ENCODE peak calls at places on chromosomes 5 and 9, in seven cellular contexts. P, X, B, Z, W, F and O are unnamed samples.

GRCh38 chr5:85278193-85278592 is 893.5 kb upstream of the EDIL3 start:
- DNase-seq in P (no peak), X (no peak), B (no peak), Z (no peak), W (no peak), F (no peak), O (no peak)

GRCh38 chr9:16333697-16334096 is 536.8 kb downstream of the BNC2 start:
- DNase-seq in P (no peak), X (no peak), B (no peak), Z (no peak), W (no peak), F (no peak), O (no peak)

GRCh38 chr5:54412913-54413312 is 42.6 kb upstream of the HSPB3 start:
- DNase-seq in P (no peak), X (no peak), B (no peak), Z (no peak), W (no peak), F (no peak), O (no peak)

GRCh38 chr9:133115604-133116345 is 5.3 kb downstream of the RALGDS start:
- DNase-seq in P (no peak), X (no peak), B (peak), Z (peak), W (no peak), F (peak), O (peak)

GRCh38 chr5:68240771-68241170 is 25.2 kb downstream of the PIK3R1 start:
- DNase-seq in P (no peak), X (no peak), B (no peak), Z (no peak), W (no peak), F (no peak), O (no peak)

GRCh38 chr9:87181670-87182069 is 234.4 kb upstream of the GAS1 start:
- DNase-seq in P (no peak), X (no peak), B (no peak), Z (no peak), W (no peak), F (no peak), O (no peak)

GRCh38 chr5:14101922-14102321 is 41.2 kb upstream of the TRIO start:
- DNase-seq in P (peak), X (no peak), B (no peak), Z (no peak), W (no peak), F (no peak), O (no peak)

GRCh38 chr9:129182625-129183494 is 4.8 kb upstream of the IER5L start:
- DNase-seq in P (peak), X (no peak), B (peak), Z (no peak), W (no peak), F (no peak), O (no peak)

GRCh38 chr5:95761771-95762680 is 30.9 kb downstream of the RHOBTB3 start:
- DNase-seq in P (no peak), X (no peak), B (no peak), Z (no peak), W (peak), F (no peak), O (no peak)

GRCh38 chr5:151255621-151256286 is 2.8 kb downstream of the GM2A start:
- DNase-seq in P (no peak), X (no peak), B (no peak), Z (no peak), W (no peak), F (no peak), O (no peak)

GRCh38 chr9:7103382-7104170 is 345.8 kb downstream of the KDM4C start:
- DNase-seq in P (no peak), X (no peak), B (no peak), Z (no peak), W (peak), F (no peak), O (no peak)

GRCh38 chr9:21470126-21470525 is 12.0 kb downstream of the IFNE start:
- DNase-seq in P (no peak), X (no peak), B (no peak), Z (no peak), W (no peak), F (no peak), O (no peak)

GRCh38 chr9:83473488-83473971 is 64.7 kb downstream of the FRMD3 start:
- DNase-seq in P (no peak), X (no peak), B (no peak), Z (no peak), W (no peak), F (no peak), O (no peak)

GRCh38 chr9:124342946-124343485 is 72.2 kb downstream of the PSMB7 start:
- DNase-seq in P (peak), X (no peak), B (peak), Z (no peak), W (peak), F (peak), O (no peak)

GRCh38 chr9:109519366-109519765 is 21.3 kb upstream of the PTPN3 start:
- DNase-seq in P (no peak), X (no peak), B (no peak), Z (no peak), W (no peak), F (no peak), O (no peak)

GRCh38 chr5:140261403-140262171 is 41.3 kb downstream of the PFDN1 start:
- DNase-seq in P (no peak), X (peak), B (peak), Z (no peak), W (peak), F (peak), O (peak)

GRCh38 chr9:88746029-88746743 is 211.2 kb downstream of the NXNL2 start:
- DNase-seq in P (no peak), X (no peak), B (peak), Z (no peak), W (peak), F (no peak), O (no peak)

GRCh38 chr5:135031146-135031812 is 2.7 kb downstream of the PITX1 start:
- DNase-seq in P (peak), X (no peak), B (no peak), Z (no peak), W (peak), F (no peak), O (no peak)

GRCh38 chr9:14362175-14362574 is 48.2 kb upstream of the NFIB start:
- DNase-seq in P (no peak), X (no peak), B (no peak), Z (no peak), W (peak), F (no peak), O (no peak)

GRCh38 chr9:35725362-35725761 is 6.6 kb downstream of the TLN1 start:
- DNase-seq in P (no peak), X (no peak), B (no peak), Z (no peak), W (no peak), F (no peak), O (no peak)

GRCh38 chr5:38636626-38637025 is 80.2 kb upstream of the LIFR start:
- DNase-seq in P (no peak), X (no peak), B (no peak), Z (no peak), W (no peak), F (no peak), O (no peak)

DNA sequence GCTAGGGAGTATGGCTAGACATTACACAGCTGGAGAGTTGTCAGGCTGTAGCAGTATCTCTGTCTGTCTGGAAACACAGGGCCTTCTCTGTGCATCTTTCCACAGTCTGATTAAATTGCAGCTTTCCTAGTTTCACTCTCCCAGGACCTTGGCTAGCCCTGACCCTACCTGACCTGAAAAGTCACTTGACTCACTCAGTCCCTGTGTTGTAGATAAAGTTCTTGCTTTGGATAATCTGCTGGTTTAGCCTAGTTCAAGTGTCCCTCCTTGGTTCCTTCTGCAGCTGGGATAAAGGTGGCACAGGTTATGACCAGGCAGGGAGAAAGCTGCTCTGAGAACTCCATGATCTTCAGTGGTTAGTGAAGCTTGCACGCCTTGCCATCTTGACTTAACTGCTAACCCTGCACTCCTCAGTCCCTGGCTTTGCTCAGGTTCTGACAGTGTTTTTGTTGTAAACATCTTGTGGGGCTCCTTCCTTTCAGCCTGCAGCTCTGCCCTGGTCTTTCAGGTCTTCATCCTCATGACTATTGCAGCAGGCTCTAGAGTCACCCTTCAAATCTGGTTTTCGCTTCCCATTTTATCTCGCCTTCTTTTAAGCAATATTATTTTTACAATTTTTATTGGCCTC is 101.0 kb downstream of the PIP5K1B start:
- DNase-seq in P (no peak), X (no peak), B (no peak), Z (no peak), W (no peak), F (no peak), O (no peak)
- H3K27ac ChIP-seq in P (no peak), X (no peak), B (peak), Z (no peak), W (no peak), F (no peak), O (no peak)

GRCh38 chr5:180330270-180330648 is 22.9 kb downstream of the GFPT2 start:
- DNase-seq in P (no peak), X (no peak), B (no peak), Z (no peak), W (no peak), F (no peak), O (no peak)

GRCh38 chr5:180332051-180332517 is 21.1 kb downstream of the GFPT2 start:
- DNase-seq in P (peak), X (peak), B (no peak), Z (no peak), W (peak), F (no peak), O (no peak)

GRCh38 chr5:180329606-180330269 is 23.4 kb downstream of the GFPT2 start:
- DNase-seq in P (no peak), X (no peak), B (no peak), Z (no peak), W (no peak), F (no peak), O (no peak)

GRCh38 chr5:180331647-180331950 is 21.5 kb downstream of the GFPT2 start:
- DNase-seq in P (peak), X (peak), B (no peak), Z (no peak), W (no peak), F (no peak), O (no peak)

GRCh38 chr5:180330810-180331646 is 22.1 kb downstream of the GFPT2 start:
- DNase-seq in P (peak), X (peak), B (peak), Z (no peak), W (peak), F (no peak), O (no peak)
- H3K27ac ChIP-seq in P (peak), X (peak), B (peak), Z (no peak), W (peak), F (no peak), O (no peak)

GRCh38 chr9:105188746-105189145 is 55.7 kb upstream of the SLC44A1 start:
- DNase-seq in P (no peak), X (no peak), B (no peak), Z (no peak), W (no peak), F (no peak), O (no peak)

GRCh38 chr9:105191508-105192118 is 52.8 kb upstream of the SLC44A1 start:
- DNase-seq in P (no peak), X (no peak), B (no peak), Z (no peak), W (peak), F (no peak), O (no peak)

GRCh38 chr9:105193560-105193959 is 50.9 kb upstream of the SLC44A1 start:
- DNase-seq in P (no peak), X (no peak), B (no peak), Z (no peak), W (no peak), F (no peak), O (no peak)

DNA sequence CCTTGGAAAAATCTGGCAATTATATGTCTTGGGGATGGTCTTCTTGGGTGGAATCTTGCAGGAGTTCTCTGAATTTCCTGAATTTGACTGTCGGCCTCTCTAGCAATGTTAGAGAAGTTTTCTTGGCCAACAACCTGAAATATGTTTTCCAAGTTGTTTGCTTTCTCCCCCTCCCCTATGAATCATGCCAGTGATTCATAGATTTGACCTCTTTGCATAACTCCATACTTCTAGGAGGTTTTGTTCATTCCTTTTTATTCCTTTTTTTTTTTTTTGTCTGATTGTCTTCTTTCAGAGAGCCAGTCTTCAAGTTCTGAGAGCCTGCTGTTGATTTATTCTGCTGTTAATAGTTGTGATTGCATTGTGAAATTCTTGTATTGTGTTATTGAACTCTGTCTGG is 56.7 kb upstream of the SLC44A1 start:
- DNase-seq in P (no peak), X (no peak), B (no peak), Z (no peak), W (peak), F (no peak), O (no peak)
- H3K27ac ChIP-seq in P (no peak), X (peak), B (no peak), Z (no peak), W (no peak), F (no peak), O (no peak)

GRCh38 chr5:56207537-56207936 is 25.6 kb downstream of the ANKRD55 start:
- DNase-seq in P (no peak), X (no peak), B (no peak), Z (no peak), W (peak), F (no peak), O (no peak)
- H3K27ac ChIP-seq in P (no peak), X (no peak), B (no peak), Z (no peak), W (peak), F (no peak), O (no peak)

DNA sequence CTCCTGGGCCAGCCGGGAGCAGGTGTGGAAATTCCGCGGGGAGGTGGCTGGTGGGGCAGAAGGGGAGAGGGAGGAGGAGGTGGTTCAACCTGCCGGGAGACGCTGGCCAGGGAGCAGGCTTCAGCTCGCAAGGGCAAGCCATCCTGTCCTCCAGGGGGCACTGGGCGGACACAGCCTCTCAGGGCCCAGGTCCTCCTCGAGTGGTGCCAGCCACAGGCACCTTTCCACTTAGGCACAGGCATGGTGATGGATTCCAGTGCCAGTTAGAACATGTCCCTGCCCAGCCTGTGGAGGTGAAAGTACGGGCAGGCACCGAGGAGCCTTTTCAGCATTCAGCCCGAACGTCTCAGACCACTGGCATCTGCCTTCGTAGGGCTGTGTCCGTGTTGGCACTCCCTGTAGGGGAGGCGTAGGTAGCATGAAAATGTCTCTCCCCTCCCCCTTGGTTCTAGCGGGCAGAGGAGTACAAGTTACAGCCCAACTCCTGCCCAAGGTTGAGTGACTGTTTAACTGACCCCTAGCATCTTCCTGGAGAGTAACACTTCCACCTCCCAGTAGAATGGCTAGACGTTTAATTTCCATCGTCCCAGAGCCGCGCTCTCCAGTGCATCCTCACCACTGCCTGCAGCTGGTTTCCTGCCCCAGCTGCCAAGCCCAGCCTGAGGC is 48.9 kb downstream of the DAB2IP start:
- DNase-seq in P (peak), X (peak), B (peak), Z (peak), W (peak), F (peak), O (no peak)
- H3K27ac ChIP-seq in P (no peak), X (peak), B (peak), Z (no peak), W (peak), F (peak), O (no peak)

GRCh38 chr9:18238254-18238653 is 235.7 kb upstream of the ADAMTSL1 start:
- DNase-seq in P (no peak), X (peak), B (no peak), Z (no peak), W (peak), F (no peak), O (no peak)
- H3K27ac ChIP-seq in P (no peak), X (peak), B (no peak), Z (no peak), W (no peak), F (no peak), O (no peak)

GRCh38 chr9:38062498-38063362 is 6.3 kb downstream of the SHB start:
- DNase-seq in P (no peak), X (no peak), B (no peak), Z (no peak), W (peak), F (no peak), O (no peak)
- H3K27ac ChIP-seq in P (no peak), X (peak), B (peak), Z (no peak), W (peak), F (peak), O (no peak)

DNA sequence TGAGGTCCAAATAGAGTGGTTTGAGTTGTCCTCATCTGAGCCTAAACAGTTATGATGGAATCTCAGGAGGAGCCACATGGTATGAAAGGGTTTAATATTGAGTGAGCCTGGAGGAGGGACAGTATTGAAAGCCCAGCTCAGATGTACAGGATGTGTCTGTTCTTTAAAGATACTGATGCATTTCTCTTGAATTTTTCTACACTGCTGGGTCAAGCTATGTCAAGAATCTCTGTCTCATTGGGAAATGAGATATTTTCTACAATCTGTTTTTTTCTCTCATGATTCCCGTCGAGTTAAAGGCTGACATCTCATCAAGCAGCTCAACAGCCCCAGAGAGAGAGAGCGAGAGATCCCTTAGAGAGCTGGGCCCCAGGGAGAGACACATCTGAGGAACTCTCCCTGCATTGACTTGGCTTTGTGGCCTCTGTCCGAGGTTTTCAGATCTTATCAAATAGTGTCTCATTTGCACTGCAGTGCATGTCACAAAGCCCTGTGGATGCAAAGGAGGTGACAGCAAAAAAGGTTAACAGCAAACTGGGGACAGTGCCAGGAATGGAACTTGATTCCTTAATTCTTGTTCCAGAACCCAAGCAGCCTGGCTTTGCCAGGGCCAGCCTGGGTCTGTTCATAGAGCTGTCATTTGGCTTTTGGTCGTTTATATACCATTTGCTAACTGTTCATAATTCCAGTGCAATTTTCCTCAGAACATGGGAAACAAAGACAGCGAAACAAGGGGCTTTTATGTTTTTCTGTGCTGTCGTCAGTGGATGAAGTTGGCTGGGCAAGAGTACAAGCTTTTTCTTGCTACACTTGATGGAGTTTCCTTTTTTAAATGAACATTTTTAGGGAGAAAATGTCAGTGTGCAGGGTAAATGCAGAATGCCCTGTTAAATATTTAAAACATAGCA is 19.1 kb upstream of the ACTBL2 start:
- DNase-seq in P (no peak), X (no peak), B (no peak), Z (no peak), W (no peak), F (no peak), O (no peak)
- H3K27ac ChIP-seq in P (no peak), X (no peak), B (peak), Z (no peak), W (no peak), F (no peak), O (no peak)

GRCh38 chr5:10308844-10309243 is 1.1 kb upstream of the CMBL start:
- DNase-seq in P (peak), X (no peak), B (no peak), Z (no peak), W (no peak), F (no peak), O (no peak)

GRCh38 chr5:10315824-10316509 is 8.3 kb upstream of the CMBL start:
- DNase-seq in P (peak), X (no peak), B (no peak), Z (no peak), W (no peak), F (no peak), O (no peak)

GRCh38 chr5:10310073-10310779 is 2.5 kb upstream of the CMBL start:
- DNase-seq in P (peak), X (peak), B (no peak), Z (no peak), W (peak), F (no peak), O (no peak)

GRCh38 chr5:10315181-10315580 is 7.5 kb upstream of the CMBL start:
- DNase-seq in P (no peak), X (no peak), B (no peak), Z (no peak), W (no peak), F (no peak), O (no peak)

GRCh38 chr5:10311595-10312425 is 4.1 kb upstream of the CMBL start:
- DNase-seq in P (no peak), X (no peak), B (no peak), Z (no peak), W (no peak), F (no peak), O (no peak)
- H3K27ac ChIP-seq in P (no peak), X (peak), B (no peak), Z (no peak), W (no peak), F (no peak), O (no peak)

DNA sequence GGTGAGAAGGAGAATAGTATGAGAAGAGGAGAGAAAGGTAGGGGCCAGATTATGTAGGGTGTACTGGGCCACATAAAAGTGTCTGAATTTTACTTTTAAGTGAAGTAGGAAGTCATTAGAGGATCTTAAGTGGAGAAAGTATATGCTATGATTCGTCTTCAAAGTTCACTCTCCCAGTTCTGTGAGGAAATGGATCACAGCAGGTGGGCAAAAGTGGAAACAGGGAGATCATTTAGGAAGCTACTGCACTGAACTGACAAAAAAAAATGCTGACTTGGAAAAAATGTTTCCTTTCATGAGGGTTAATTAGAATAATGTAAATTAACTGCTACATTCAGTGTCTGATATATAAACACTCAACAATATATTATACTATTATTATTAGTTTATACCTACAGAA is 2.4 kb downstream of the KIF24 start:
- DNase-seq in P (no peak), X (no peak), B (no peak), Z (no peak), W (no peak), F (no peak), O (no peak)
- H3K27ac ChIP-seq in P (no peak), X (peak), B (no peak), Z (no peak), W (peak), F (no peak), O (no peak)